ENCODE peak calls at places on chromosomes 1 and 21, in six cellular contexts. V, C, R, A, J and O are unnamed samples.

GRCh38 chr1:5751833-5752714 is 240.2 kb downstream of the NPHP4 start:
- DNase-seq in V (peak; percentile 55), C (no peak), R (peak; percentile 20), A (no peak), J (no peak), O (no peak)

GRCh38 chr1:109050228-109050995 is 8.5 kb upstream of the WDR47 start:
- DNase-seq in V (no peak), C (no peak), R (no peak), A (no peak), J (no peak), O (no peak)

GRCh38 chr1:60068393-60069045 is 5.1 kb downstream of the C1orf87 start:
- DNase-seq in V (no peak), C (no peak), R (no peak), A (no peak), J (no peak), O (peak; percentile 17)

GRCh38 chr1:15348648-15349047 is 61.0 kb upstream of the EFHD2 start:
- DNase-seq in V (no peak), C (no peak), R (no peak), A (no peak), J (no peak), O (no peak)

GRCh38 chr1:228022571-228023293 is 15.9 kb downstream of the WNT3A start:
- DNase-seq in V (no peak), C (no peak), R (no peak), A (no peak), J (no peak), O (no peak)

GRCh38 chr1:32205401-32206370 is at the start of gene IQCC:
- DNase-seq in V (peak; percentile 94), C (peak; percentile 74), R (peak; percentile 86), A (peak; percentile 81), J (peak; percentile 65), O (no peak)

GRCh38 chr1:31707711-31708110 is 3.9 kb upstream of the COL16A1 start:
- DNase-seq in V (no peak), C (peak; percentile 80), R (peak; percentile 71), A (no peak), J (no peak), O (no peak)

GRCh38 chr1:89322402-89322801 is 41.5 kb upstream of the GBP6 start:
- DNase-seq in V (no peak), C (no peak), R (no peak), A (no peak), J (no peak), O (no peak)

GRCh38 chr1:213409208-213409631 is 358.2 kb downstream of the RPS6KC1 start:
- DNase-seq in V (no peak), C (no peak), R (no peak), A (no peak), J (no peak), O (no peak)

GRCh38 chr1:185541861-185542260 is 192.3 kb upstream of the HMCN1 start:
- DNase-seq in V (no peak), C (peak; percentile 65), R (no peak), A (no peak), J (no peak), O (peak; percentile 82)

GRCh38 chr1:199684686-199685273 is 342.7 kb upstream of the NR5A2 start:
- DNase-seq in V (peak; percentile 58), C (peak; percentile 82), R (peak; percentile 69), A (peak; percentile 82), J (peak; percentile 74), O (no peak)

GRCh38 chr1:167826127-167826526 is 87.8 kb downstream of the ADCY10 start:
- DNase-seq in V (no peak), C (no peak), R (no peak), A (no peak), J (no peak), O (no peak)

GRCh38 chr1:2973661-2974593 is 47.3 kb upstream of the ACTRT2 start:
- DNase-seq in V (no peak), C (no peak), R (peak; percentile 7), A (no peak), J (no peak), O (no peak)

GRCh38 chr1:19765623-19766022 is 34.1 kb downstream of the TMCO4 start:
- DNase-seq in V (no peak), C (peak; percentile 92), R (no peak), A (peak; percentile 58), J (peak; percentile 54), O (peak; percentile 76)

GRCh38 chr1:10490271-10490970 is 15.7 kb downstream of the PEX14 start:
- DNase-seq in V (no peak), C (no peak), R (no peak), A (no peak), J (no peak), O (no peak)

GRCh38 chr1:154467768-154468102 is 34.3 kb upstream of the TDRD10 start:
- DNase-seq in V (no peak), C (no peak), R (no peak), A (no peak), J (no peak), O (no peak)

GRCh38 chr21:42427809-42428419 is 24.2 kb downstream of the UBASH3A start:
- DNase-seq in V (no peak), C (no peak), R (peak; percentile 39), A (no peak), J (no peak), O (no peak)

GRCh38 chr1:150574260-150575071 is 4.9 kb downstream of the MCL1 start:
- DNase-seq in V (no peak), C (no peak), R (no peak), A (no peak), J (no peak), O (no peak)

GRCh38 chr1:67479146-67479891 is 49.1 kb upstream of the SERBP1 start:
- DNase-seq in V (no peak), C (no peak), R (no peak), A (no peak), J (no peak), O (no peak)

GRCh38 chr1:197374428-197374827 is 106.4 kb downstream of the CRB1 start:
- DNase-seq in V (no peak), C (no peak), R (no peak), A (no peak), J (no peak), O (no peak)

GRCh38 chr1:214441119-214441518 is 110.3 kb downstream of the PTPN14 start:
- DNase-seq in V (no peak), C (peak; percentile 24), R (peak; percentile 22), A (no peak), J (no peak), O (peak; percentile 86)

GRCh38 chr21:33267250-33267649 is 1.1 kb downstream of the IL10RB start:
- DNase-seq in V (no peak), C (no peak), R (no peak), A (no peak), J (no peak), O (no peak)
- H3K4me3 ChIP-seq in V (no peak overlapping the region), C (peak overlapping the region; percentile 89), R (peak overlapping the region; percentile 80), A (peak overlapping the region; percentile 81), J (peak overlapping the region; percentile 85), O (peak overlapping the region; percentile 79)

GRCh38 chr1:37945743-37946702 is 830 bp downstream of the INPP5B start:
- DNase-seq in V (no peak), C (peak; percentile 95), R (peak; percentile 84), A (peak; percentile 60), J (no peak), O (peak; percentile 69)
- H3K4me3 ChIP-seq in V (peak overlapping the region; percentile 67), C (peak overlapping the region; percentile 66), R (peak overlapping the region; percentile 75), A (peak overlapping the region; percentile 72), J (peak overlapping the region; percentile 77), O (peak overlapping the region; percentile 91)

GRCh38 chr1:55355549-55355948 is 140.4 kb upstream of the USP24 start:
- DNase-seq in V (no peak), C (no peak), R (no peak), A (no peak), J (no peak), O (no peak)

GRCh38 chr1:55363261-55363660 is 148.1 kb upstream of the USP24 start:
- DNase-seq in V (no peak), C (peak; percentile 81), R (no peak), A (no peak), J (no peak), O (no peak)

GRCh38 chr1:55362558-55362957 is 147.4 kb upstream of the USP24 start:
- DNase-seq in V (no peak), C (peak; percentile 85), R (no peak), A (no peak), J (no peak), O (peak; percentile 34)

GRCh38 chr1:55364216-55364615 is 149.1 kb upstream of the USP24 start:
- DNase-seq in V (no peak), C (no peak), R (no peak), A (no peak), J (no peak), O (no peak)

DNA sequence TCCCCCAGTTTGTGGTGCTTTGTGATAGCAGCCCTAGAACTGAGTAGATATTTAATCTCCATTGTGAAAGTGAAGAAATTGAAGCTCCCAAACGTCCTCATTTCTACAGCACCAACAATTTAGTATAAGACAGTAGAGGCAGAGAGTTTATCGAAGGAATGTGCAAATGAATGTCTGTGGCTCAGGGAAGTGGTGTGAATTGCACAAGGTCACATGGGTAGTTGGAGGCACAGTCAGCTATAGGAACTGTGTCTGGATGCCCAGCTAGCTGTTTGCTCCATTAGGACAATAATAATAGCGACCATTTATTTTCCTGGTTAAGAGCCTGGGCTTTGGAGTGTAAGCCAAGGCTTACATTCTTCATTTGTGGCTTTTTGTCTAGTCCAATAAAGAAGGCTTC is 144.4 kb upstream of the USP24 start:
- DNase-seq in V (no peak), C (no peak), R (no peak), A (no peak), J (no peak), O (no peak)
- H3K4me3 ChIP-seq in V (no peak overlapping the region), C (no peak overlapping the region), R (no peak overlapping the region), A (no peak overlapping the region), J (no peak overlapping the region), O (no peak overlapping the region)

GRCh38 chr21:37005548-37006242 is 807 bp upstream of the RIPPLY3 start:
- DNase-seq in V (no peak), C (no peak), R (no peak), A (no peak), J (no peak), O (no peak)
- H3K4me3 ChIP-seq in V (peak overlapping the region; percentile 47), C (peak overlapping the region; percentile 31), R (no peak overlapping the region), A (no peak overlapping the region), J (no peak overlapping the region), O (peak overlapping the region; percentile 51)

DNA sequence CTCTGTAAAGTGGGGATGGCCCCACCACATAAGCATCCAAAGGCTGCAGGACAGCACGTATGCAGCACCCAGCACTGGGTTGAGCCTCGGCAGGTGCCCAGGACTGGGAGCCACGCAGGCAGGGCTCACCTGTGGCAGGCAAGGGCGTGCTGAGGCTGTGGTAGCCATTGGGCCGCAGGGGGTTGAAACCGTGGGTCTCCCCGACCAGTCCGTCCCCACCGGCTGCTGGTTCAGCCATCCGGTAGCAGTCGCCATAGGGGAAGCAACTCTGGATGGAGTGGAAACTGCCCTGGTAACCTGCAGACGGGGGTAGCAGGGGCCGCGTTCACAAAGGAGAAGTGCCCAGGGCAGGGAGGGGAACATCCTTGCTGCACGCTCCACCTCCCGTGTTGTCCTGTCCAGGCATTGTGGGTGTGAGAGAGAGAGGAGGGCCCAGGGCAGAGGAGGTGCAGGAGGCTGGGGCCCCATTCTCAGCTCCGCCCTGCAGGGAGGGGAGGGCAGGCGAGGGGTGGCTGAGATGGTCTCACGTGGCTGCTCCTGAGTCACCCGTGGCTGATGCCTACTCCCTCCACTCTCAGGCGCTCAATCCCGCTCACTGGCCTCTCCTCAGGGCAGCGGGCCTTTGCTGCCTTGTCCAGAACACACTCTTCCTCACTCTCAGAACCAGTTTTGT is 49.9 kb downstream of the DMRTB1 start:
- DNase-seq in V (no peak), C (peak; percentile 56), R (peak; percentile 20), A (no peak), J (no peak), O (no peak)
- H3K4me3 ChIP-seq in V (no peak overlapping the region), C (no peak overlapping the region), R (no peak overlapping the region), A (no peak overlapping the region), J (no peak overlapping the region), O (no peak overlapping the region)